ENCODE peak calls at places on chromosomes 16 and 17, in seven cellular contexts. One of them, this sample, is unnamed. For H3K4me1, the result is how much of the 10 kb centered on the place peaks cover.

GRCh38 chr16:2042666-2043295 is 4.9 kb downstream of the NTHL1 start:
- DNase-seq in naive thymus-derived CD4-positive, alpha-beta T cell: no peak
- DNase-seq in GM23248: no peak
- DNase-seq in vagina: no peak
- DNase-seq in Karpas-422: no peak
- DNase-seq in ascending aorta: no peak
- DNase-seq in tibial nerve: no peak
- DNase-seq in this sample: no peak

GRCh38 chr17:50181155-50181554 is 15.3 kb downstream of the SGCA start:
- DNase-seq in naive thymus-derived CD4-positive, alpha-beta T cell: no peak
- DNase-seq in GM23248: no peak
- DNase-seq in vagina: no peak
- DNase-seq in Karpas-422: no peak
- DNase-seq in ascending aorta: no peak
- DNase-seq in tibial nerve: no peak
- DNase-seq in this sample: no peak

GRCh38 chr17:66584927-66585326 is 250.0 kb upstream of the CACNG5 start:
- DNase-seq in naive thymus-derived CD4-positive, alpha-beta T cell: no peak
- DNase-seq in GM23248: no peak
- DNase-seq in vagina: peak
- DNase-seq in Karpas-422: no peak
- DNase-seq in ascending aorta: no peak
- DNase-seq in tibial nerve: no peak
- DNase-seq in this sample: no peak

GRCh38 chr17:8076502-8077266 is 10.8 kb downstream of the ALOX12B start:
- DNase-seq in naive thymus-derived CD4-positive, alpha-beta T cell: no peak
- DNase-seq in GM23248: no peak
- DNase-seq in vagina: no peak
- DNase-seq in Karpas-422: no peak
- DNase-seq in ascending aorta: no peak
- DNase-seq in tibial nerve: no peak
- DNase-seq in this sample: no peak

GRCh38 chr17:45851464-45851863 is 6.8 kb downstream of the SPPL2C start:
- DNase-seq in naive thymus-derived CD4-positive, alpha-beta T cell: no peak
- DNase-seq in GM23248: no peak
- DNase-seq in vagina: no peak
- DNase-seq in Karpas-422: no peak
- DNase-seq in ascending aorta: no peak
- DNase-seq in tibial nerve: no peak
- DNase-seq in this sample: no peak

GRCh38 chr16:86227801-86228200 is 282.5 kb upstream of the FOXF1 start:
- DNase-seq in naive thymus-derived CD4-positive, alpha-beta T cell: no peak
- DNase-seq in GM23248: peak
- DNase-seq in vagina: no peak
- DNase-seq in Karpas-422: no peak
- DNase-seq in ascending aorta: no peak
- DNase-seq in tibial nerve: no peak
- DNase-seq in this sample: no peak

GRCh38 chr17:57419940-57420522 is 163.7 kb downstream of the MSI2 start:
- DNase-seq in naive thymus-derived CD4-positive, alpha-beta T cell: no peak
- DNase-seq in GM23248: no peak
- DNase-seq in vagina: no peak
- DNase-seq in Karpas-422: peak
- DNase-seq in ascending aorta: no peak
- DNase-seq in tibial nerve: no peak
- DNase-seq in this sample: no peak

GRCh38 chr16:47317465-47318240 is 143.2 kb downstream of the ITFG1 start:
- DNase-seq in naive thymus-derived CD4-positive, alpha-beta T cell: no peak
- DNase-seq in GM23248: no peak
- DNase-seq in vagina: no peak
- DNase-seq in Karpas-422: peak
- DNase-seq in ascending aorta: no peak
- DNase-seq in tibial nerve: no peak
- DNase-seq in this sample: no peak

GRCh38 chr16:56888806-56889205 is 23.8 kb downstream of the SLC12A3 start:
- DNase-seq in naive thymus-derived CD4-positive, alpha-beta T cell: no peak
- DNase-seq in GM23248: no peak
- DNase-seq in vagina: no peak
- DNase-seq in Karpas-422: peak
- DNase-seq in ascending aorta: no peak
- DNase-seq in tibial nerve: no peak
- DNase-seq in this sample: no peak

GRCh38 chr16:89485701-89486246 is 4.6 kb downstream of the ANKRD11 start:
- DNase-seq in naive thymus-derived CD4-positive, alpha-beta T cell: no peak
- DNase-seq in GM23248: no peak
- DNase-seq in vagina: no peak
- DNase-seq in Karpas-422: no peak
- DNase-seq in ascending aorta: no peak
- DNase-seq in tibial nerve: no peak
- DNase-seq in this sample: no peak

GRCh38 chr17:57819867-57820266 is 30.0 kb downstream of the MRPS23 start:
- DNase-seq in naive thymus-derived CD4-positive, alpha-beta T cell: no peak
- DNase-seq in GM23248: no peak
- DNase-seq in vagina: no peak
- DNase-seq in Karpas-422: no peak
- DNase-seq in ascending aorta: no peak
- DNase-seq in tibial nerve: no peak
- DNase-seq in this sample: no peak

GRCh38 chr17:10737168-10737622 is 7.4 kb upstream of the TMEM220 start:
- DNase-seq in naive thymus-derived CD4-positive, alpha-beta T cell: no peak
- DNase-seq in GM23248: peak
- DNase-seq in vagina: peak
- DNase-seq in Karpas-422: peak
- DNase-seq in ascending aorta: peak
- DNase-seq in tibial nerve: peak
- DNase-seq in this sample: peak

GRCh38 chr17:43418441-43419374 is 19.9 kb downstream of the ARL4D start:
- DNase-seq in naive thymus-derived CD4-positive, alpha-beta T cell: no peak
- DNase-seq in GM23248: peak
- DNase-seq in vagina: no peak
- DNase-seq in Karpas-422: no peak
- DNase-seq in ascending aorta: peak
- DNase-seq in tibial nerve: no peak
- DNase-seq in this sample: no peak

GRCh38 chr16:14013571-14014283 is 57.4 kb upstream of the MRTFB start:
- DNase-seq in naive thymus-derived CD4-positive, alpha-beta T cell: no peak
- DNase-seq in GM23248: peak
- DNase-seq in vagina: no peak
- DNase-seq in Karpas-422: no peak
- DNase-seq in ascending aorta: peak
- DNase-seq in tibial nerve: no peak
- DNase-seq in this sample: no peak

GRCh38 chr17:48107137-48108055 is at the start of gene SNX11:
- DNase-seq in naive thymus-derived CD4-positive, alpha-beta T cell: peak
- DNase-seq in GM23248: peak
- DNase-seq in vagina: no peak
- DNase-seq in Karpas-422: peak
- DNase-seq in ascending aorta: peak
- DNase-seq in tibial nerve: peak
- DNase-seq in this sample: peak

GRCh38 chr17:40922239-40922638 is 15.2 kb downstream of the KRT23 start:
- DNase-seq in naive thymus-derived CD4-positive, alpha-beta T cell: no peak
- DNase-seq in GM23248: peak
- DNase-seq in vagina: no peak
- DNase-seq in Karpas-422: no peak
- DNase-seq in ascending aorta: peak
- DNase-seq in tibial nerve: peak
- DNase-seq in this sample: no peak

GRCh38 chr17:63515426-63515825 is 7.7 kb upstream of the KCNH6 start:
- DNase-seq in naive thymus-derived CD4-positive, alpha-beta T cell: no peak
- DNase-seq in GM23248: no peak
- DNase-seq in vagina: no peak
- DNase-seq in Karpas-422: peak
- DNase-seq in ascending aorta: no peak
- DNase-seq in tibial nerve: no peak
- DNase-seq in this sample: no peak

GRCh38 chr16:53631236-53631635 is 72.4 kb downstream of the RPGRIP1L start:
- DNase-seq in naive thymus-derived CD4-positive, alpha-beta T cell: no peak
- DNase-seq in GM23248: no peak
- DNase-seq in vagina: no peak
- DNase-seq in Karpas-422: peak
- DNase-seq in ascending aorta: no peak
- DNase-seq in tibial nerve: no peak
- DNase-seq in this sample: no peak

GRCh38 chr17:65914784-65915342 is 277.1 kb downstream of the CEP112 start:
- DNase-seq in naive thymus-derived CD4-positive, alpha-beta T cell: no peak
- DNase-seq in GM23248: no peak
- DNase-seq in vagina: no peak
- DNase-seq in Karpas-422: peak
- DNase-seq in ascending aorta: no peak
- DNase-seq in tibial nerve: no peak
- DNase-seq in this sample: no peak

GRCh38 chr17:1241904-1242303 is 28.3 kb upstream of the BHLHA9 start:
- DNase-seq in naive thymus-derived CD4-positive, alpha-beta T cell: no peak
- DNase-seq in GM23248: peak
- DNase-seq in vagina: no peak
- DNase-seq in Karpas-422: no peak
- DNase-seq in ascending aorta: no peak
- DNase-seq in tibial nerve: peak
- DNase-seq in this sample: no peak

GRCh38 chr17:21127508-21128077 is 829 bp downstream of the DHRS7B start:
- DNase-seq in naive thymus-derived CD4-positive, alpha-beta T cell: no peak
- DNase-seq in GM23248: peak
- DNase-seq in vagina: no peak
- DNase-seq in Karpas-422: no peak
- DNase-seq in ascending aorta: no peak
- DNase-seq in tibial nerve: no peak
- DNase-seq in this sample: no peak

GRCh38 chr17:21119945-21120249 is 6.9 kb upstream of the DHRS7B start:
- DNase-seq in naive thymus-derived CD4-positive, alpha-beta T cell: no peak
- DNase-seq in GM23248: no peak
- DNase-seq in vagina: no peak
- DNase-seq in Karpas-422: no peak
- DNase-seq in ascending aorta: no peak
- DNase-seq in tibial nerve: no peak
- DNase-seq in this sample: no peak

GRCh38 chr17:21125862-21126261 is 902 bp upstream of the DHRS7B start:
- DNase-seq in naive thymus-derived CD4-positive, alpha-beta T cell: peak
- DNase-seq in GM23248: no peak
- DNase-seq in vagina: no peak
- DNase-seq in Karpas-422: peak
- DNase-seq in ascending aorta: no peak
- DNase-seq in tibial nerve: no peak
- DNase-seq in this sample: peak

GRCh38 chr17:21126645-21127507 is at the start of gene DHRS7B:
- DNase-seq in naive thymus-derived CD4-positive, alpha-beta T cell: peak
- DNase-seq in GM23248: peak
- DNase-seq in vagina: peak
- DNase-seq in Karpas-422: peak
- DNase-seq in ascending aorta: peak
- DNase-seq in tibial nerve: peak
- DNase-seq in this sample: peak

GRCh38 chr17:21124096-21124495 is 2.7 kb upstream of the DHRS7B start:
- DNase-seq in naive thymus-derived CD4-positive, alpha-beta T cell: no peak
- DNase-seq in GM23248: no peak
- DNase-seq in vagina: no peak
- DNase-seq in Karpas-422: no peak
- DNase-seq in ascending aorta: no peak
- DNase-seq in tibial nerve: no peak
- DNase-seq in this sample: no peak
- H3K27ac ChIP-seq in naive thymus-derived CD4-positive, alpha-beta T cell: no peak
- H3K27ac ChIP-seq in GM23248: no peak
- H3K27ac ChIP-seq in vagina: no peak
- H3K27ac ChIP-seq in Karpas-422: no peak
- H3K27ac ChIP-seq in ascending aorta: no peak
- H3K27ac ChIP-seq in tibial nerve: no peak
- H3K27ac ChIP-seq in this sample: no peak

DNA sequence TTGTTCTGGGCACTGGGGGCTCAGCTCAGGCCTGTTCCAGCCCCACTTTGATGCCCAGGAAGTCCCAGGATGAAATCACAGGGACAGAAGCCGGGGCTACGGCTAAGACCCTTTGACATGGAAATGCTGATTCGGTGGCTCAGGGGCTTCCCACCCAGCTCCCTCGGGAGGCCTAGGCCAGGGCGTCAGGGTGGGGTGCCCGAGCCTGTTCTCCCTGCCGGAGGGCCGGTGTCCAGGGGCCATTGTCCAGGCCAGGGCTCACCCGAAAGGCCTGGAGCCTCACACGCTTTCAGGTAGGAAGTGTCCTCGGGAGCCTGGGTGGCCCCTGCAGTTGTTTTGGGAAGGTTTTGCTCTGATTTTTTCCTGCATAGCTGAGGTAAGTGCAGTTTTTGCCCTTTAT is 34.0 kb downstream of the METRNL start:
- DNase-seq in naive thymus-derived CD4-positive, alpha-beta T cell: no peak
- DNase-seq in GM23248: no peak
- DNase-seq in vagina: no peak
- DNase-seq in Karpas-422: no peak
- DNase-seq in ascending aorta: no peak
- DNase-seq in tibial nerve: no peak
- DNase-seq in this sample: no peak
- H3K4me1 ChIP-seq in naive thymus-derived CD4-positive, alpha-beta T cell: under half
- H3K4me1 ChIP-seq in GM23248: under half
- H3K4me1 ChIP-seq in vagina: under half
- H3K4me1 ChIP-seq in Karpas-422: under half
- H3K4me1 ChIP-seq in ascending aorta: under half
- H3K4me1 ChIP-seq in tibial nerve: under half
- H3K4me1 ChIP-seq in this sample: under half

DNA sequence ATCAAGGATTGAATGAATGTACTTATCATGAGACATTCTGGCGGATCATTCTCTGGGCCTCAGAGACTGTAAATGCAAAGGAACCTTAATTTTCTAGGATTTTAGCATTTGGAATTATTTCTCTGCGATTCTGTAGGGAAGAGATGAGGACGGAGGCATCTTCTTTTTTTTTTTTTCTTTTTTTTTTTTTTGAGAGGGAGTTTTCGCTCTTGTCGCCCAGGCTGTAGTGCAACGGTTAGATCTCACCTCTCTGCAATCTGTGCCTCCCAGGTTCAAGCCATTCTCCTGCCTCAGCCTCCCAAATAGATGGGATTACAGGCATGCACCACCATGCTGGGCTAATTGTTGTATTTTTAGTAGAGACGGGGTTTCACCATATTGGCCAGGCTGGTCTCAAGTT is 2.1 kb downstream of the ITGAL start:
- DNase-seq in naive thymus-derived CD4-positive, alpha-beta T cell: no peak
- DNase-seq in GM23248: no peak
- DNase-seq in vagina: no peak
- DNase-seq in Karpas-422: no peak
- DNase-seq in ascending aorta: no peak
- DNase-seq in tibial nerve: no peak
- DNase-seq in this sample: no peak
- H3K4me3 ChIP-seq in naive thymus-derived CD4-positive, alpha-beta T cell: peak
- H3K4me3 ChIP-seq in GM23248: no peak
- H3K4me3 ChIP-seq in vagina: no peak
- H3K4me3 ChIP-seq in Karpas-422: no peak
- H3K4me3 ChIP-seq in ascending aorta: no peak
- H3K4me3 ChIP-seq in tibial nerve: no peak
- H3K4me3 ChIP-seq in this sample: peak

GRCh38 chr17:12365805-12366204 is 299.9 kb upstream of the MYOCD start:
- DNase-seq in naive thymus-derived CD4-positive, alpha-beta T cell: no peak
- DNase-seq in GM23248: no peak
- DNase-seq in vagina: no peak
- DNase-seq in Karpas-422: no peak
- DNase-seq in ascending aorta: peak
- DNase-seq in tibial nerve: no peak
- DNase-seq in this sample: no peak
- H3K27ac ChIP-seq in naive thymus-derived CD4-positive, alpha-beta T cell: no peak
- H3K27ac ChIP-seq in GM23248: no peak
- H3K27ac ChIP-seq in vagina: peak
- H3K27ac ChIP-seq in Karpas-422: no peak
- H3K27ac ChIP-seq in ascending aorta: peak
- H3K27ac ChIP-seq in tibial nerve: no peak
- H3K27ac ChIP-seq in this sample: no peak